ENCODE peak calls at places on chromosome 1, in six cellular contexts. O, Y, T, R, Q and I are unnamed samples.

GRCh38 chr1:165699577-165699976 is 1.2 kb upstream of the ALDH9A1 start:
- DNase-seq in O (no peak), Y (no peak), T (no peak), R (no peak), Q (no peak), I (no peak)

GRCh38 chr1:240854367-240854766 is 242.4 kb upstream of the GREM2 start:
- DNase-seq in O (no peak), Y (no peak), T (no peak), R (no peak), Q (no peak), I (peak; percentile 74)

GRCh38 chr1:9312183-9312582 is 19.5 kb downstream of the SPSB1 start:
- DNase-seq in O (no peak), Y (no peak), T (no peak), R (no peak), Q (no peak), I (no peak)

GRCh38 chr1:41394918-41395598 is 33.8 kb downstream of the FOXO6 start:
- DNase-seq in O (no peak), Y (peak; percentile 57), T (no peak), R (no peak), Q (no peak), I (no peak)

GRCh38 chr1:37318490-37318889 is 155.9 kb upstream of the ZC3H12A start:
- DNase-seq in O (no peak), Y (no peak), T (no peak), R (no peak), Q (no peak), I (no peak)

GRCh38 chr1:16716691-16717173 is 23.6 kb upstream of the RNU1-4 start:
- DNase-seq in O (peak; percentile 1), Y (peak; percentile 3), T (no peak), R (no peak), Q (peak; percentile 26), I (no peak)

GRCh38 chr1:27536004-27536757 is 46.2 kb upstream of the WASF2 start:
- DNase-seq in O (no peak), Y (no peak), T (no peak), R (no peak), Q (no peak), I (no peak)

GRCh38 chr1:40708750-40709099 is 17.2 kb downstream of the NFYC start:
- DNase-seq in O (peak; percentile 90), Y (peak; percentile 74), T (no peak), R (peak; percentile 96), Q (no peak), I (peak; percentile 44)

GRCh38 chr1:112316254-112316653 is 79.8 kb upstream of the CTTNBP2NL start:
- DNase-seq in O (no peak), Y (no peak), T (no peak), R (no peak), Q (no peak), I (no peak)

GRCh38 chr1:63575340-63575826 is 17.8 kb upstream of the PGM1 start:
- DNase-seq in O (peak; percentile 41), Y (peak; percentile 23), T (no peak), R (peak; percentile 59), Q (no peak), I (no peak)

GRCh38 chr1:216270086-216270773 is 153.0 kb downstream of the USH2A start:
- DNase-seq in O (no peak), Y (no peak), T (no peak), R (no peak), Q (no peak), I (no peak)

GRCh38 chr1:219629481-219629880 is 16.6 kb upstream of the ZC3H11B start:
- DNase-seq in O (no peak), Y (no peak), T (no peak), R (no peak), Q (no peak), I (no peak)

GRCh38 chr1:93592636-93592949 is 89.0 kb downstream of the BCAR3 start:
- DNase-seq in O (no peak), Y (no peak), T (no peak), R (no peak), Q (no peak), I (no peak)

GRCh38 chr1:44594871-44595735 is 79.2 kb downstream of the TMEM53 start:
- DNase-seq in O (peak; percentile 67), Y (peak; percentile 89), T (peak; percentile 88), R (peak; percentile 35), Q (peak; percentile 69), I (no peak)

GRCh38 chr1:229094476-229095311 is 176.2 kb upstream of the RAB4A start:
- DNase-seq in O (no peak), Y (peak; percentile 58), T (no peak), R (no peak), Q (no peak), I (no peak)

GRCh38 chr1:18921506-18922251 is 19.3 kb upstream of the ALDH4A1 start:
- DNase-seq in O (no peak), Y (no peak), T (no peak), R (no peak), Q (no peak), I (no peak)

GRCh38 chr1:29532285-29532684 is 296.0 kb downstream of the PTPRU start:
- DNase-seq in O (no peak), Y (no peak), T (no peak), R (no peak), Q (no peak), I (no peak)

GRCh38 chr1:10529096-10529495 is 54.3 kb downstream of the PEX14 start:
- DNase-seq in O (no peak), Y (no peak), T (no peak), R (no peak), Q (no peak), I (no peak)

GRCh38 chr1:87684194-87684593 is 355.5 kb downstream of the LMO4 start:
- DNase-seq in O (no peak), Y (peak; percentile 32), T (no peak), R (peak; percentile 67), Q (peak; percentile 5), I (no peak)

GRCh38 chr1:195530961-195531360 is 1077.3 kb downstream of the KCNT2 start:
- DNase-seq in O (no peak), Y (no peak), T (no peak), R (peak; percentile 6), Q (no peak), I (no peak)

GRCh38 chr1:150887018-150887417 is at the start of gene CTXND2:
- DNase-seq in O (no peak), Y (no peak), T (no peak), R (peak; percentile 15), Q (no peak), I (no peak)

GRCh38 chr1:2290171-2290578 is 62.1 kb downstream of the SKI start:
- DNase-seq in O (no peak), Y (no peak), T (no peak), R (no peak), Q (no peak), I (no peak)

GRCh38 chr1:107782192-107782845 is 182.7 kb downstream of the VAV3 start:
- DNase-seq in O (peak; percentile 75), Y (peak; percentile 80), T (no peak), R (peak; percentile 73), Q (peak; percentile 57), I (peak; percentile 20)

GRCh38 chr1:201350884-201351283 is 26.6 kb downstream of the TNNT2 start:
- DNase-seq in O (no peak), Y (no peak), T (no peak), R (no peak), Q (no peak), I (no peak)

GRCh38 chr1:100027212-100027611 is 57.4 kb downstream of the SLC35A3 start:
- DNase-seq in O (no peak), Y (no peak), T (no peak), R (no peak), Q (no peak), I (no peak)

GRCh38 chr1:36876990-36877389 is 157.3 kb downstream of the GRIK3 start:
- DNase-seq in O (no peak), Y (no peak), T (no peak), R (no peak), Q (no peak), I (no peak)

GRCh38 chr1:57307382-57307781 is 116.5 kb downstream of the DAB1 start:
- DNase-seq in O (peak; percentile 75), Y (peak; percentile 42), T (no peak), R (no peak), Q (no peak), I (no peak)

GRCh38 chr1:160020196-160020595 is 11.6 kb downstream of the PIGM start:
- DNase-seq in O (no peak), Y (no peak), T (no peak), R (no peak), Q (no peak), I (no peak)

GRCh38 chr1:52511851-52512615 is 40.9 kb downstream of the TUT4 start:
- DNase-seq in O (no peak), Y (no peak), T (no peak), R (no peak), Q (no peak), I (no peak)

GRCh38 chr1:41024953-41025352 is 3.4 kb upstream of the SLFNL1 start:
- DNase-seq in O (no peak), Y (no peak), T (no peak), R (no peak), Q (no peak), I (no peak)

GRCh38 chr1:243325305-243325890 is 69.6 kb downstream of the SDCCAG8 start:
- DNase-seq in O (peak; percentile 59), Y (peak; percentile 66), T (no peak), R (peak; percentile 81), Q (peak; percentile 22), I (peak; percentile 46)

GRCh38 chr1:205248793-205249601 is 21.3 kb downstream of the TMCC2 start:
- DNase-seq in O (no peak), Y (peak; percentile 73), T (no peak), R (peak; percentile 85), Q (peak; percentile 55), I (peak; percentile 25)

GRCh38 chr1:91894036-91894761 is 8.2 kb upstream of the TGFBR3 start:
- DNase-seq in O (no peak), Y (no peak), T (no peak), R (peak; percentile 37), Q (no peak), I (no peak)

GRCh38 chr1:183470147-183470960 is 1.9 kb upstream of the SMG7 start:
- DNase-seq in O (peak; percentile 85), Y (peak; percentile 92), T (peak; percentile 72), R (peak; percentile 67), Q (peak; percentile 75), I (peak; percentile 20)
- TF ChIP-seq CTCF in O (peak; percentile 82), Y (peak; percentile 61), T (no peak), R (peak; percentile 48), Q (peak; percentile 63), I (peak; percentile 49)

GRCh38 chr1:234509457-234510328 is 30.7 kb upstream of the TARBP1 start:
- DNase-seq in O (no peak), Y (no peak), T (no peak), R (peak; percentile 66), Q (no peak), I (no peak)
- TF ChIP-seq CTCF in O (no peak), Y (no peak), T (no peak), R (peak; percentile 7), Q (no peak), I (no peak)

DNA sequence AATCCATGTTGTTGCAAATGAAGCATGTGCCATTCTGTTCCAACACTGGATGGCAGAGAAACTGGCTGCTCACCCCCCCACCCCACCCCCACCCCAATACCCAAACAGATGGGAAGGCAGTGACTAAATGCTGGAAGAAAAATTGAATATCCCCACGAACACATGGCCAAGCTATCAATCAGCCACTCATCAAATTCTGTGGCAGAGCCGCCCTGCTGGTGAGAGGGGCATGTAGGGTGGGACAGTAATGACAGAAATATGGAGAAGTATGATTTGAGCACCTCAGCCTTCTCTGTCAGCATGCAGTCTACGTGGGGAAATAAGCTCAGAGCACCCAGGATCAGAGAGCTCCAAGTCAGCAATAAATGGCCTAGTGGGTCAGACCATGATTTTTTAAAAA is 34.1 kb downstream of the OPTC start:
- DNase-seq in O (no peak), Y (no peak), T (no peak), R (no peak), Q (no peak), I (no peak)
- TF ChIP-seq CTCF in O (no peak), Y (no peak), T (no peak), R (no peak), Q (no peak), I (no peak)

GRCh38 chr1:11684070-11684469 is 3.1 kb upstream of the MAD2L2 start:
- DNase-seq in O (no peak), Y (no peak), T (no peak), R (no peak), Q (no peak), I (no peak)
- TF ChIP-seq CTCF in O (no peak), Y (no peak), T (no peak), R (no peak), Q (no peak), I (no peak)